ENCODE peak calls at places on chromosomes 4 and X, in ten cellular contexts. Z is IMR-90, P is upper lobe of right lung, S is ascending aorta, H is stomach, B is tibial nerve, E is HCT116, J is H9, X is uterus, G is ovary. T is an unnamed sample.

GRCh38 chr4:79552311-79552710 is 144.3 kb upstream of the GK2 start:
- DNase-seq in Z (no peak), P (no peak), S (no peak), H (no peak), B (no peak), E (no peak), J (no peak), X (no peak), G (no peak), T (no peak)

GRCh38 chr4:73066928-73067327 is 2.6 kb downstream of the COX18 start:
- DNase-seq in Z (no peak), P (no peak), S (no peak), H (no peak), B (no peak), E (no peak), J (no peak), X (no peak), G (no peak), T (no peak)

GRCh38 chr4:159070742-159071141 is 32.1 kb upstream of the RAPGEF2 start:
- DNase-seq in Z (peak), P (no peak), S (no peak), H (no peak), B (peak), E (no peak), J (no peak), X (no peak), G (no peak), T (peak)

GRCh38 chr4:175066923-175067627 is 148.9 kb downstream of the ADAM29 start:
- DNase-seq in Z (no peak), P (no peak), S (no peak), H (no peak), B (no peak), E (no peak), J (no peak), X (no peak), G (no peak), T (no peak)

GRCh38 chrX:153819398-153820083 is 10.8 kb downstream of the PDZD4 start:
- DNase-seq in Z (no peak), P (no peak), S (no peak), H (no peak), B (no peak), E (no peak), J (no peak), X (peak), G (no peak), T (no peak)

GRCh38 chr4:52015366-52015765 is 4.8 kb downstream of the LRRC66 start:
- DNase-seq in Z (no peak), P (no peak), S (no peak), H (no peak), B (peak), E (no peak), J (no peak), X (no peak), G (no peak), T (no peak)

GRCh38 chr4:110249687-110250387 is 51.4 kb upstream of the ELOVL6 start:
- DNase-seq in Z (no peak), P (no peak), S (no peak), H (no peak), B (no peak), E (no peak), J (no peak), X (no peak), G (no peak), T (no peak)

GRCh38 chr4:52588771-52589591 is 70.1 kb downstream of the USP46 start:
- DNase-seq in Z (peak), P (no peak), S (no peak), H (no peak), B (no peak), E (no peak), J (no peak), X (peak), G (no peak), T (no peak)

GRCh38 chr4:154738426-154738825 is 5.4 kb upstream of the LRAT start:
- DNase-seq in Z (no peak), P (no peak), S (no peak), H (no peak), B (no peak), E (no peak), J (no peak), X (no peak), G (no peak), T (no peak)

GRCh38 chr4:110193822-110194761 is 4.3 kb downstream of the ELOVL6 start:
- DNase-seq in Z (peak), P (peak), S (peak), H (peak), B (peak), E (peak), J (peak), X (peak), G (peak), T (peak)

GRCh38 chr4:8279321-8280157 is 10.0 kb downstream of the HTRA3 start:
- DNase-seq in Z (no peak), P (no peak), S (no peak), H (no peak), B (no peak), E (no peak), J (no peak), X (no peak), G (no peak), T (no peak)

GRCh38 chrX:46298821-46299220 is 246.4 kb downstream of the ZNF674 start:
- DNase-seq in Z (peak), P (no peak), S (no peak), H (no peak), B (no peak), E (no peak), J (no peak), X (no peak), G (no peak), T (no peak)

DNA sequence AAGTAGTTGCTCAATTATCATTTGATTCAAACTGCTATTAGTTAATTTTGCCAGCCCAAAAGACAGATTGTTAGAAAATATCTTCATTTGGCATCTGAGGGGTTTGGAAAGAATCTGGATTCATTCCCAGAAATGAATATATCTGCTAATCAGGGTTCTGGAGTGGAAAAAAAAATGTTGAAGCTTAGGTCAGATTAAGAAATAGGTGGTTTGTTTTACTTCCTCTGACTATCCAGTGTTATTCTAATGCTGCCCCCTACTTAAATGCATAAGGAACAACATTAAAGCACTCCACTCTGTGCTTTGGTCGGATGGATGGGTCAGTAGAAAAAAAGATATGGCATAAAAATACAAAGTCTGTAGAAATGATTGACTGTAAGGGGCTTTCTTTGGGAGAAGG is 89.0 kb downstream of the LUZP4 start:
- DNase-seq in Z (peak), P (no peak), S (no peak), H (no peak), B (no peak), E (no peak), J (no peak), X (no peak), G (no peak), T (no peak)
- TF ChIP-seq CTCF in Z (no peak), P (no peak), S (no peak), H (no peak), B (no peak), E (no peak), J (no peak), X (no peak), G (no peak), T (no peak)

GRCh38 chrX:72125331-72126047 is 6.2 kb downstream of the RTL5 start:
- DNase-seq in Z (no peak), P (no peak), S (no peak), H (no peak), B (no peak), E (no peak), J (no peak), X (no peak), G (no peak), T (no peak)
- H3K27ac ChIP-seq in Z (no peak), P (peak), S (peak), H (peak), B (peak), E (no peak), J (no peak), X (peak), G (no peak), T (no peak)

GRCh38 chr4:98193459-98194105 is 50.3 kb upstream of the STPG2 start:
- DNase-seq in Z (no peak), P (no peak), S (no peak), H (no peak), B (no peak), E (no peak), J (peak), X (no peak), G (no peak), T (no peak)

GRCh38 chr4:98204236-98204553 is 57.0 kb upstream of the RAP1GDS1 start:
- DNase-seq in Z (no peak), P (no peak), S (no peak), H (no peak), B (no peak), E (no peak), J (no peak), X (no peak), G (no peak), T (no peak)

GRCh38 chr4:98203406-98204235 is 57.6 kb upstream of the RAP1GDS1 start:
- DNase-seq in Z (no peak), P (no peak), S (no peak), H (no peak), B (no peak), E (no peak), J (no peak), X (no peak), G (no peak), T (no peak)

GRCh38 chr4:98199247-98199646 is 56.0 kb upstream of the STPG2 start:
- DNase-seq in Z (no peak), P (no peak), S (no peak), H (no peak), B (no peak), E (no peak), J (no peak), X (no peak), G (no peak), T (no peak)
- TF ChIP-seq CTCF in Z (no peak), P (no peak), S (no peak), H (no peak), B (no peak), E (no peak), J (no peak), X (no peak), G (no peak), T (no peak)

GRCh38 chr4:1856920-1857699 is 1.2 kb upstream of the LETM1 start:
- DNase-seq in Z (no peak), P (no peak), S (no peak), H (no peak), B (no peak), E (no peak), J (no peak), X (peak), G (peak), T (peak)

GRCh38 chr4:1856071-1856919 is at the start of gene LETM1:
- DNase-seq in Z (peak), P (peak), S (peak), H (peak), B (peak), E (peak), J (peak), X (peak), G (peak), T (peak)

GRCh38 chr4:1854752-1855151 is 1.2 kb downstream of the LETM1 start:
- DNase-seq in Z (no peak), P (no peak), S (no peak), H (no peak), B (no peak), E (no peak), J (no peak), X (no peak), G (no peak), T (no peak)

GRCh38 chr4:1857931-1858330 is 2.0 kb upstream of the LETM1 start:
- DNase-seq in Z (no peak), P (no peak), S (no peak), H (no peak), B (no peak), E (no peak), J (no peak), X (no peak), G (no peak), T (no peak)

DNA sequence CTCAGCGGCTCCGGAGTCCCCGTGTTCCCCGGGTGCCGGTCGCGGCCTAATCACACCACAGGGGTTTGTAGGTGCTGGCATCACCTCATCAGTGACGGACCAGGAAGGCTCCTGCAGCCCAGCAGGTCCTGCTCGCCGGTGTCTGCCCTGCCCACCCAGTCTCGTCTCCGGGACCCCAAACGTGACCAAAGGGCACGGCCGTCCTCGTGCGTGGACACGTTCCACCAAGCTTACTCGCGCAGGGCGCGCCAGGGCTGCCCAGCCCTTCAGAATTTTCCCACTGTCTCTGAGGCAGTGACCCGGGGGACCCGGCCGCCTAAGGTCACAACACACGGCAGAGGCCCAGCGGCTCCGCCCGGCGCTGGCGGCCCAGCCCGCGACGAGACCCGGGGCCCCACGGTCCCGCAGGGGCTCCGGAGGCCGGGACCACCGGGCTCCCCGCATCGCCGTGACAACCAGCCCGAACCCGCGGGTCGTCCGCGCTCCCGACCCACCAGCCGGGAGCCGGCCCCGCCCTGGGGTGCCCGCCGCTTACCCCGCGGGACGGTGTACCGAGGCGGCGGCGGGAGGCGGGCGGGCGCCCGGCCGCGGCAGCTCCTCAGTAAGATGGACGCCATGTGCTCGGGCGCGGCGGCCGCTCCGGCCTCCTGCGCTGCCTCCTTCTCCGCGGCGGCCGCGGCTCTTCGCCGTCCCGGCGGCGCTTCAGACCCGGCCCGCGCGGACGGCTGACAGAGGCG is 454 bp downstream of the LETM1 start:
- DNase-seq in Z (no peak), P (peak), S (no peak), H (no peak), B (no peak), E (no peak), J (no peak), X (peak), G (peak), T (no peak)
- H3K27ac ChIP-seq in Z (peak), P (peak), S (peak), H (peak), B (peak), E (peak), J (no peak), X (peak), G (peak), T (peak)

T was measured in dorsolateral prefrontal cortex.